ENCODE peak calls at places on chromosomes 16 and 17, in nine cellular contexts. A is GM12864, E is fibroblast of the aortic adventitia, R is IMR-90, W is adipocyte, Q is breast epithelium, D is HFF-Myc, X is body of pancreas, K is left lung. G is an unnamed sample.

GRCh38 chr16:27571433-27572306 is 21.7 kb downstream of the KATNIP start:
- DNase-seq in R (no peak), Q (no peak), D (no peak), W (no peak), A (no peak), K (no peak), E (no peak), X (no peak), G (no peak)

GRCh38 chr16:85210423-85211169 is 98.3 kb upstream of the CIBAR2 start:
- DNase-seq in X (no peak), Q (no peak), E (peak; percentile 89), K (no peak), W (peak; percentile 65), A (no peak), R (peak; percentile 92), D (no peak), G (no peak)

GRCh38 chr16:29678691-29679267 is at the start of gene QPRT:
- DNase-seq in E (peak; percentile 30), D (peak; percentile 19), R (peak; percentile 22), Q (no peak), W (peak; percentile 64), X (peak; percentile 81), K (peak; percentile 52), A (no peak), G (no peak)

GRCh38 chr17:44273607-44274006 is 5.7 kb upstream of the SLC4A1 start:
- DNase-seq in R (no peak), W (no peak), X (no peak), Q (no peak), K (no peak), D (no peak), A (no peak), E (no peak), G (no peak)

GRCh38 chr17:51805765-51806164 is 352.7 kb downstream of the CA10 start:
- DNase-seq in Q (no peak), R (no peak), W (no peak), D (no peak), E (no peak), X (peak; percentile 53), K (no peak), A (no peak), G (no peak)

GRCh38 chr17:62724398-62725146 is 83.5 kb downstream of the MARCHF10 start:
- DNase-seq in E (no peak), A (peak; percentile 91), W (no peak), Q (peak; percentile 40), X (no peak), K (no peak), R (peak; percentile 44), D (no peak), G (peak; percentile 79)

GRCh38 chr17:57623620-57624019 is 121.5 kb downstream of the CCDC182 start:
- DNase-seq in R (no peak), W (no peak), E (no peak), Q (no peak), A (no peak), D (no peak), X (no peak), K (no peak), G (no peak)

GRCh38 chr16:7090628-7091115 is 242.0 kb upstream of the RBFOX1 start:
- DNase-seq in E (no peak), D (no peak), Q (no peak), R (no peak), K (no peak), W (no peak), X (no peak), A (no peak), G (no peak)

GRCh38 chr16:80007216-80007615 is 406.7 kb upstream of the MAF start:
- DNase-seq in X (no peak), D (no peak), A (no peak), E (no peak), W (no peak), K (no peak), R (no peak), Q (no peak), G (no peak)

GRCh38 chr17:3647769-3648540 is 11.4 kb downstream of the CTNS start:
- DNase-seq in X (peak; percentile 75), A (no peak), R (peak; percentile 55), E (peak; percentile 44), D (no peak), K (no peak), Q (no peak), W (peak; percentile 44), G (peak; percentile 21)

GRCh38 chr17:80781188-80781577 is 210.5 kb upstream of the CHMP6 start:
- DNase-seq in D (no peak), R (no peak), W (no peak), K (peak; percentile 71), E (no peak), Q (no peak), A (no peak), X (no peak), G (no peak)

GRCh38 chr16:50743575-50744225 is 1.8 kb downstream of the CYLD start:
- DNase-seq in K (no peak), X (no peak), D (no peak), R (no peak), E (no peak), Q (no peak), A (no peak), W (peak; percentile 51), G (no peak)

GRCh38 chr17:3710951-3711383 is 12.7 kb upstream of the HASPIN start:
- DNase-seq in E (peak; percentile 26), D (no peak), Q (no peak), R (peak; percentile 71), W (peak; percentile 8), X (no peak), A (peak; percentile 99), K (no peak), G (peak; percentile 86)

GRCh38 chr17:3665834-3666233 is 2.5 kb downstream of the TAX1BP3 start:
- DNase-seq in Q (no peak), X (no peak), D (no peak), W (no peak), K (no peak), R (no peak), A (no peak), E (no peak), G (no peak)

GRCh38 chr16:67198238-67198734 is 645 bp upstream of the ELMO3 start:
- DNase-seq in R (peak; percentile 29), E (peak; percentile 49), K (peak; percentile 68), Q (no peak), W (no peak), D (no peak), X (peak; percentile 55), A (no peak), G (no peak)

GRCh38 chr17:72125742-72126141 is 4.9 kb downstream of the SOX9 start:
- DNase-seq in A (no peak), D (no peak), W (no peak), R (peak; percentile 62), E (no peak), X (no peak), Q (no peak), K (no peak), G (no peak)
- H3K4me3 ChIP-seq in A (no peak overlapping the region), D (no peak overlapping the region), W (no peak overlapping the region), R (no peak overlapping the region), E (no peak overlapping the region), X (no peak overlapping the region), Q (no peak overlapping the region), K (no peak overlapping the region), G (no peak overlapping the region)

GRCh38 chr17:40065041-40065770 is 2.4 kb downstream of the THRA start:
- DNase-seq in Q (no peak), W (peak; percentile 53), X (peak; percentile 37), R (peak; percentile 58), A (no peak), K (no peak), D (no peak), E (peak; percentile 49), G (no peak)
- H3K4me3 ChIP-seq in Q (peak overlapping the region; percentile 100), W (peak overlapping the region; percentile 95), X (no peak overlapping the region), R (peak overlapping the region; percentile 95), A (no peak overlapping the region), K (peak overlapping the region; percentile 91), D (peak overlapping the region; percentile 88), E (peak overlapping the region; percentile 93), G (no peak overlapping the region)

GRCh38 chr16:81578636-81579413 is 134.2 kb downstream of the CMIP start:
- DNase-seq in E (no peak), K (no peak), X (no peak), Q (no peak), W (no peak), A (no peak), D (no peak), R (no peak), G (no peak)

GRCh38 chr16:81583893-81584705 is 139.5 kb downstream of the CMIP start:
- DNase-seq in W (no peak), X (no peak), Q (no peak), A (no peak), K (peak; percentile 84), R (peak; percentile 82), E (peak; percentile 24), D (peak; percentile 62), G (no peak)

GRCh38 chr16:81578015-81578554 is 133.5 kb downstream of the CMIP start:
- DNase-seq in R (no peak), E (no peak), D (no peak), W (no peak), X (no peak), K (no peak), A (no peak), Q (no peak), G (no peak)

GRCh38 chr16:81582655-81583441 is 138.2 kb downstream of the CMIP start:
- DNase-seq in K (no peak), Q (peak; percentile 57), W (no peak), A (no peak), E (no peak), R (no peak), X (peak; percentile 62), D (no peak), G (no peak)

DNA sequence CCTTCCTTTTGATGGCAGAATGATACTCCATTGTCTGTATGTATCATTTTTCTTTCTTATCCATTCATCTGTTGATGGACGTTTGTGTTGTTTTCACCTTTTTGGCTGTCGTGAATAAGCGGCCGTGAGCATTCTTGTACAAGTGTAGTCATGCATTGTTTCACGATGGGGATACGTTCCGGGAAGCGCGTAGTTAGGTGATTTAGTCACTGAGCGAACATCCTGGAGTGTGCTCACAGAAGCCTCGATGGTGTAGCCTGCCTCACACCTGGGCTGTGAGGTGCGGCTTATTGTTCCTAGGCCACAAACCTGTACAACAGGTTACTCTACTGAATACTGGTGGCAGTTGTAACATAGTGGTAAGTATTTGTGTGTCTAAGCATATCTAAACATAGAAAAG is 136.5 kb downstream of the CMIP start:
- DNase-seq in A (no peak), K (no peak), D (no peak), Q (peak; percentile 84), X (no peak), E (no peak), R (no peak), W (no peak), G (no peak)
- H3K4me3 ChIP-seq in A (no peak overlapping the region), K (no peak overlapping the region), D (no peak overlapping the region), Q (no peak overlapping the region), X (no peak overlapping the region), E (no peak overlapping the region), R (no peak overlapping the region), W (no peak overlapping the region), G (no peak overlapping the region)

DNA sequence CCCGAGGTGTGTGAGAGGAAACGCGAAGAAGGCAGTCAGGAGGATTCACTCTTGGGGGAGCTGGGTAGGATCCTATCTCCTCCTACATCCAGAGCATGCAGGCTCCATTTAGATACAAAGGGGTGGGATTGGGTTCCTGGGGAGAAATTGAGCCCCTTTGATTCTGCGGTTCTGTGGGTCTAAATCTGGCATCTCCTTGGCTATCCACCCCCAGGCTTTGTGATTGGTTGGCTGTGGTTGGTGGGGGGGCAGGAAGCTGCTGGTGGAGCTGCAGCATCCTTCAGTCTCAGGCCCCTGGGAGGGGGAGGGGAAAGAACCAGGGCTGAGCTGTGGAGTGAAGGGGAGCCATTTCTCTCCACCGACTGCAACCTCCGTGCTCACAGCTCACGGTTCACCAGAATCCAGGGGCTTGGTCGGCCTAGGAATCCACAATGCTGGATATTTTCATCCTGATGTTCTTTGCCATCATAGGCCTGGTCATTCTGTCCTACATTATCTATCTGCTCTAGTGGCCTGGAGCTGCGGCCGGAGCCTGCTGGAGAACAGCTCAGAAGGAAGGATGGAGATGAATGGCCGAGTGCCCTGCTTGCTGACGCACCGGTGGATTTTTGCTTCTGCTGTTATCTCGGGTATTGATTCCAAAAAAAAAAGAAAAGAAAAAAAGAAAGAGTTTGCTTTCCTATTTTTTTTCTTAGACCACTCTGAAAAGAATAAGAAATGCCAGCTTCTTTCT is at the start of gene LASP1NB:
- DNase-seq in D (no peak), K (no peak), R (peak; percentile 70), A (no peak), Q (no peak), X (no peak), E (peak; percentile 83), W (no peak), G (peak; percentile 28)
- H3K4me3 ChIP-seq in D (no peak within 1 kb of the TSS), K (no peak within 1 kb of the TSS), R (peak within 1 kb of the TSS; percentile 54), A (no peak within 1 kb of the TSS), Q (no peak within 1 kb of the TSS), X (no peak within 1 kb of the TSS), E (no peak within 1 kb of the TSS), W (no peak within 1 kb of the TSS), G (no peak within 1 kb of the TSS)